ENCODE peak calls at places on chromosome 22, in ten cellular contexts. F, O, R, D, P, I, N, V, U and H are unnamed samples.

GRCh38 chr22:30871391-30872281 is 96.9 kb downstream of the MORC2 start:
- DNase-seq in V (no peak), R (no peak), P (no peak), D (no peak), F (no peak), U (no peak), I (no peak), N (no peak), O (no peak), H (no peak)

GRCh38 chr22:25350551-25350971 is 131.1 kb downstream of the CRYBB2 start:
- DNase-seq in P (no peak), I (peak; percentile 13), O (no peak), N (no peak), R (no peak), D (no peak), V (no peak), U (no peak), F (no peak), H (no peak)

GRCh38 chr22:32075997-32076725 is 33.1 kb downstream of the SLC5A1 start:
- DNase-seq in U (no peak), P (no peak), D (no peak), R (no peak), F (no peak), N (no peak), I (no peak), V (no peak), O (no peak), H (no peak)

GRCh38 chr22:27386186-27386585 is 415.4 kb downstream of the MN1 start:
- DNase-seq in V (no peak), D (no peak), P (no peak), I (no peak), N (no peak), R (no peak), U (no peak), O (no peak), F (no peak), H (no peak)

GRCh38 chr22:46075764-46076531 is 74.4 kb upstream of the PPARA start:
- DNase-seq in V (no peak), U (no peak), R (no peak), I (no peak), D (no peak), F (no peak), O (no peak), P (no peak), N (no peak), H (no peak)

GRCh38 chr22:40678493-40679248 is 613 bp upstream of the MCHR1 start:
- DNase-seq in R (no peak), N (no peak), O (no peak), D (no peak), V (no peak), F (no peak), U (no peak), P (no peak), I (no peak), H (no peak)

GRCh38 chr22:35752172-35752832 is 34.6 kb downstream of the APOL5 start:
- DNase-seq in F (no peak), N (no peak), R (no peak), O (no peak), I (no peak), U (peak; percentile 8), D (no peak), P (no peak), V (no peak), H (no peak)

GRCh38 chr22:45996241-45997076 is 19.5 kb upstream of the WNT7B start:
- DNase-seq in P (no peak), F (no peak), I (no peak), O (no peak), N (no peak), D (no peak), R (peak; percentile 56), V (no peak), U (no peak), H (no peak)

GRCh38 chr22:34429314-34429713 is 509.0 kb upstream of the LARGE1 start:
- DNase-seq in P (no peak), N (no peak), F (no peak), D (no peak), O (no peak), I (no peak), R (no peak), V (no peak), U (no peak), H (no peak)

GRCh38 chr22:41417622-41418390 is 28.8 kb downstream of the TOB2 start:
- DNase-seq in D (no peak), V (peak; percentile 93), R (peak; percentile 92), O (no peak), F (no peak), P (no peak), U (no peak), I (no peak), N (no peak), H (no peak)

GRCh38 chr22:24728790-24729637 is 45.5 kb downstream of the PIWIL3 start:
- DNase-seq in D (no peak), P (no peak), N (no peak), U (no peak), V (peak; percentile 24), I (no peak), O (peak; percentile 30), F (no peak), R (no peak), H (no peak)

GRCh38 chr22:49331223-49331815 is 496.4 kb downstream of the BRD1 start:
- DNase-seq in P (no peak), F (no peak), R (peak; percentile 11), D (no peak), V (peak; percentile 5), I (no peak), N (no peak), O (no peak), U (no peak), H (no peak)

GRCh38 chr22:50085211-50085999 is at the start of gene MLC1:
- DNase-seq in R (no peak), P (no peak), I (no peak), N (no peak), U (no peak), D (no peak), F (no peak), V (no peak), O (no peak), H (no peak)

GRCh38 chr22:50599816-50600454 is 658 bp upstream of the MAPK8IP2 start:
- DNase-seq in U (no peak), D (peak; percentile 66), F (peak; percentile 27), V (peak; percentile 49), I (peak; percentile 84), R (no peak), O (peak; percentile 83), N (no peak), P (peak; percentile 49), H (no peak)